ENCODE peak calls at places on chromosome 11, in four cellular contexts. B is WTC11, Z is AG09319, E is adrenal gland. O is an unnamed sample.

GRCh38 chr11:85595285-85595884 is 31.8 kb downstream of the DLG2 start:
- DNase-seq in E (no peak), Z (peak; percentile 15), B (no peak), O (no peak)

GRCh38 chr11:66346476-66347424 is 679 bp downstream of the B4GAT1 start:
- DNase-seq in Z (no peak), E (no peak), B (no peak), O (no peak)

GRCh38 chr11:12669930-12670329 is 4.3 kb upstream of the TEAD1 start:
- DNase-seq in E (no peak), B (no peak), Z (no peak), O (no peak)

GRCh38 chr11:42572231-42572610 is 739.6 kb upstream of the API5 start:
- DNase-seq in Z (no peak), B (no peak), E (no peak), O (no peak)

GRCh38 chr11:13251961-13252360 is 25.6 kb upstream of the BMAL1 start:
- DNase-seq in E (no peak), Z (no peak), B (no peak), O (no peak)

GRCh38 chr11:31214337-31214736 is 155.2 kb downstream of the DCDC1 start:
- DNase-seq in B (no peak), E (no peak), Z (no peak), O (no peak)

GRCh38 chr11:2794419-2794795 is 91.2 kb downstream of the CDKN1C start:
- DNase-seq in Z (no peak), B (peak; percentile 4), E (peak; percentile 11), O (no peak)

GRCh38 chr11:115670538-115671200 is 166.5 kb upstream of the CADM1 start:
- DNase-seq in E (no peak), B (no peak), Z (no peak), O (no peak)

GRCh38 chr11:3861698-3862097 is 6.2 kb downstream of the STIM1 start:
- DNase-seq in Z (no peak), B (no peak), E (no peak), O (no peak)

GRCh38 chr11:31821235-31821764 is 10.2 kb upstream of the PAX6 start:
- DNase-seq in Z (no peak), E (no peak), B (no peak), O (no peak)

GRCh38 chr11:112761911-112762685 is 199.1 kb upstream of the NCAM1 start:
- DNase-seq in Z (no peak), E (no peak), B (no peak), O (no peak)

GRCh38 chr11:91805293-91805692 is 419.3 kb upstream of the FAT3 start:
- DNase-seq in E (no peak), Z (no peak), B (no peak), O (no peak)

GRCh38 chr11:84465040-84465439 is 1162.1 kb downstream of the DLG2 start:
- DNase-seq in E (no peak), Z (no peak), B (no peak), O (no peak)

GRCh38 chr11:110087820-110088534 is 5.2 kb upstream of the ZC3H12C start:
- DNase-seq in B (no peak), E (no peak), Z (no peak), O (no peak)

GRCh38 chr11:77473001-77473800 is 693 bp downstream of the PAK1 start:
- DNase-seq in B (peak; percentile 73), E (peak; percentile 61), Z (no peak), O (peak; percentile 65)

GRCh38 chr11:94760296-94760695 is 7.9 kb upstream of the AMOTL1 start:
- DNase-seq in Z (no peak), E (no peak), B (no peak), O (no peak)

GRCh38 chr11:94759522-94759921 is 8.6 kb upstream of the AMOTL1 start:
- DNase-seq in B (no peak), Z (no peak), E (no peak), O (no peak)

GRCh38 chr11:94758671-94759070 is 9.5 kb upstream of the AMOTL1 start:
- DNase-seq in Z (no peak), B (no peak), E (no peak), O (no peak)

GRCh38 chr11:94762995-94763394 is 5.2 kb upstream of the AMOTL1 start:
- DNase-seq in E (no peak), Z (no peak), B (no peak), O (no peak)

GRCh38 chr11:94762208-94762607 is 5.9 kb upstream of the AMOTL1 start:
- DNase-seq in B (no peak), E (no peak), Z (no peak), O (no peak)
- TF ChIP-seq CTCF in B (no peak), E (peak; percentile 12), Z (peak; percentile 32), O (peak; percentile 4)

GRCh38 chr11:27717377-27717776 is 17.1 kb upstream of the BDNF start:
- DNase-seq in B (no peak), Z (no peak), E (no peak), O (no peak)
- TF ChIP-seq CTCF in B (no peak), Z (peak; percentile 38), E (no peak), O (no peak)

GRCh38 chr11:60917267-60917666 is 3.3 kb downstream of the TMEM109 start:
- DNase-seq in B (no peak), Z (no peak), E (no peak), O (no peak)

GRCh38 chr11:60913793-60914619 is at the start of gene TMEM109:
- DNase-seq in E (peak; percentile 87), Z (peak; percentile 57), B (peak; percentile 85), O (peak; percentile 90)

GRCh38 chr11:60914620-60915249 is 777 bp downstream of the TMEM109 start:
- DNase-seq in Z (no peak), B (no peak), E (no peak), O (peak; percentile 38)

GRCh38 chr11:60916669-60917206 is 2.8 kb downstream of the TMEM109 start:
- DNase-seq in Z (no peak), E (no peak), B (no peak), O (no peak)

GRCh38 chr11:60915250-60915914 is 1.4 kb downstream of the TMEM109 start:
- DNase-seq in Z (no peak), B (peak; percentile 65), E (peak; percentile 66), O (peak; percentile 79)
- TF ChIP-seq CTCF in Z (peak; percentile 46), B (no peak), E (peak; percentile 6), O (no peak)

GRCh38 chr11:114587398-114587953 is 8.1 kb downstream of the NXPE4 start:
- DNase-seq in B (no peak), E (no peak), Z (no peak), O (no peak)

GRCh38 chr11:114586797-114587196 is 8.8 kb downstream of the NXPE4 start:
- DNase-seq in Z (no peak), B (no peak), E (no peak), O (no peak)
- TF ChIP-seq CTCF in Z (peak; percentile 19), B (no peak), E (no peak), O (no peak)

DNA sequence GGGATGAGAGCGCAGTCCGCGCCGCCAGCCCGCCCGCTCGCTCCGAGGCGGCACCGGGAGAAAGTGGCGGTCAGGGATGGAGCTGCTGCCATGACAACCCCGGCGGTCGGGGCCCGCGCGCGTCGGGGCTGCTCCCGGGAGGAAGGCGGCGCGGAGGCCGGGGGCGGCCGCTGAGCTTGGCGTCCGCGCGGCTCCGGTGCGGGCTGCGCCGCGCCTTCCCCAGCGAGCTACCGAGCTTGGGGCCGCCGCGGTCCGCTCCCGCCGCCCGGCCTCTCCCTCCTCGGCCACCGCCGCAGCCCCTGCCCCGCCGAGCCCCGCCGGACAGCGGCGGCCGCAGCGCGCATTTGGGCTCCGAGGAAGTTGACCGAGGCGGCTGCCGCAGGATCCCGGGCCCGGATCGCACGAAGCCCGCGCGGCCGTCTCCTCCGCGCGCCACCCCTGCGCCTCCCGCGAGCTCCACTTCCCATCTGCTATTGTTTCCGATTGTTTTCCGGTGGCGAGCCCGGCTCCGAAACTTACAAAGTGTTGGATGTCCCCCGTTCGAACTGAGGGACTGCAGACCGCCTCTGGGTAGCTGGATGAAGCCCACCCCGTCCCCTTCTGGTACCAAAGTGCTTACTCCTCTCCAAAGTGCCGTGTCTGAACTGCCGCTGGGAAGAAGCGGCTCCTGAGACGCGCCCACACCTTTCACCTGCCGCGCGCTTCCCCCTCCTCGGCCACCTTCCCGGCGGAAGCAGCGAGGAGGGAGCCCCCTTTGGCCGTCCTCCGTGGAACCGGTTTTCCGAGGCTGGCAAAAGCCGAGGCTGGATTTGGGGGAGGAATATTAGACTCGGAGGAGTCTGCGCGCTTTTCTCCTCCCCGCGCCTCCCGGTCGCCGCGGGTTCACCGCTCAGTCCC is 540.3 kb downstream of the NTM start:
- DNase-seq in E (no peak), B (peak; percentile 50), Z (no peak), O (no peak)
- TF ChIP-seq CTCF in E (no peak), B (no peak), Z (no peak), O (no peak)

DNA sequence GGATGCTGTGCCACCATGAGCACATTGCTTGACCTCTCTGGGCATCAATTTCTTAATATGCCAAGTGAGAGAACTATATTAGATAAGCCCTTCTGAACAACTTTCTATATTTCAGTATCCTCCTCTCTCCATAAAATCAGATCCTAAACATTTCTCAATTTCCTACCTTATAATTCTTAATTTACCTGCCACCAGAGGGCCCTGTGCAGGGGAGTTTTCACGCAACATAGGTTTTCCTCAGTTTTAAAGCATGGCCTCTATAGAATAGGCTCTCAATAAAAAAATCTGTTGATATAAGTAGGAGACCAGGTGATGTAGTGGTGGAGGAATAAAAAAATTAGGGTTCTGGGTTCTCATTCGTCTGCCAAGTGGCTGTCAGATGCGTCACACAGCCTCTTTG is 83.7 kb upstream of the DBX1 start:
- DNase-seq in Z (no peak), B (no peak), E (no peak), O (no peak)
- TF ChIP-seq CTCF in Z (peak; percentile 7), B (peak; percentile 13), E (peak; percentile 20), O (no peak)

O was measured in transverse colon.